ENCODE peak calls at places on chromosomes 16 and 17, in four cellular contexts. I, X, K and U are unnamed samples.

GRCh38 chr16:12303649-12304048 is 327.1 kb downstream of the SNX29 start:
- DNase-seq in X (no peak), I (no peak), K (no peak), U (no peak)

GRCh38 chr16:11318817-11319216 is 26.4 kb upstream of the RMI2 start:
- DNase-seq in K (no peak), I (no peak), X (no peak), U (no peak)

GRCh38 chr17:49260011-49260921 is 29.7 kb upstream of the PHOSPHO1 start:
- DNase-seq in K (no peak), X (peak), I (peak), U (peak)

GRCh38 chr17:78034429-78035091 is 76.1 kb downstream of the TNRC6C start:
- DNase-seq in I (peak), X (peak), K (no peak), U (no peak)

GRCh38 chr17:42050360-42051012 is at the start of gene C17orf113:
- DNase-seq in X (peak), K (peak), I (peak), U (no peak)

GRCh38 chr17:38403491-38403890 is 24.8 kb upstream of the ARHGAP23 start:
- DNase-seq in K (no peak), X (peak), I (peak), U (no peak)

GRCh38 chr17:292531-293382 is 59.9 kb downstream of the RPH3AL start:
- DNase-seq in I (no peak), K (no peak), X (no peak), U (no peak)

GRCh38 chr17:62692159-62692651 is 64.7 kb downstream of the MRC2 start:
- DNase-seq in I (no peak), K (no peak), X (no peak), U (no peak)

GRCh38 chr16:15466131-15466530 is 31.7 kb downstream of the BMERB1 start:
- DNase-seq in K (no peak), X (no peak), I (no peak), U (no peak)

GRCh38 chr16:69116911-69117310 is 11.5 kb downstream of the HAS3 start:
- DNase-seq in I (no peak), X (no peak), K (no peak), U (no peak)

GRCh38 chr17:79843475-79843916 is 4.3 kb upstream of the CBX4 start:
- DNase-seq in X (no peak), I (no peak), K (no peak), U (no peak)

GRCh38 chr16:51440096-51440495 is 289.0 kb upstream of the SALL1 start:
- DNase-seq in K (peak), I (no peak), X (peak), U (no peak)

GRCh38 chr16:55053071-55053415 is 122.4 kb downstream of the IRX5 start:
- DNase-seq in X (no peak), I (no peak), K (no peak), U (no peak)